ENCODE peak calls at places on chromosomes 13 and 19, in six cellular contexts. L, V, H, B, T and O are unnamed samples.

GRCh38 chr19:19460761-19461265 is 54.5 kb downstream of the TSSK6 start:
- DNase-seq in L (peak; percentile 49), V (peak; percentile 29), H (no peak), B (peak; percentile 62), T (no peak), O (no peak)

GRCh38 chr13:113448885-113449692 is 4.2 kb downstream of the ADPRHL1 start:
- DNase-seq in L (peak; percentile 67), V (peak; percentile 36), H (peak; percentile 80), B (peak; percentile 24), T (peak; percentile 74), O (peak; percentile 91)

GRCh38 chr19:45809643-45810159 is 5.4 kb downstream of the RSPH6A start:
- DNase-seq in L (peak; percentile 75), V (peak; percentile 74), H (no peak), B (no peak), T (peak; percentile 53), O (peak; percentile 12)

GRCh38 chr13:93522486-93522885 is 295.9 kb downstream of the GPC6 start:
- DNase-seq in L (peak; percentile 45), V (peak; percentile 26), H (no peak), B (no peak), T (no peak), O (no peak)

GRCh38 chr13:60931858-60932546 is 483.6 kb downstream of the PCDH20 start:
- DNase-seq in L (no peak), V (no peak), H (no peak), B (no peak), T (no peak), O (no peak)

GRCh38 chr13:51608857-51609406 is 24.7 kb downstream of the WDFY2 start:
- DNase-seq in L (no peak), V (no peak), H (no peak), B (no peak), T (no peak), O (no peak)

GRCh38 chr13:51957377-51958216 is 53.7 kb downstream of the ATP7B start:
- DNase-seq in L (no peak), V (no peak), H (no peak), B (no peak), T (peak; percentile 32), O (peak; percentile 55)

GRCh38 chr13:75927183-75927582 is 291.1 kb downstream of the LMO7 start:
- DNase-seq in L (no peak), V (no peak), H (no peak), B (no peak), T (no peak), O (no peak)

GRCh38 chr13:113151745-113152707 is 6.4 kb upstream of the PROZ start:
- DNase-seq in L (peak; percentile 71), V (peak; percentile 64), H (no peak), B (no peak), T (no peak), O (no peak)

GRCh38 chr19:6021878-6022569 is 44.1 kb upstream of the RANBP3 start:
- DNase-seq in L (peak; percentile 60), V (peak; percentile 88), H (peak; percentile 87), B (peak; percentile 66), T (peak; percentile 84), O (peak; percentile 27)

GRCh38 chr13:109971006-109971744 is 184.8 kb upstream of the IRS2 start:
- DNase-seq in L (peak; percentile 69), V (no peak), H (no peak), B (no peak), T (no peak), O (no peak)

GRCh38 chr13:28636677-28637317 is 22.1 kb upstream of the POMP start:
- DNase-seq in L (peak; percentile 74), V (peak; percentile 79), H (no peak), B (no peak), T (peak; percentile 41), O (no peak)

GRCh38 chr19:5615756-5616327 is 6.7 kb downstream of the SAFB2 start:
- DNase-seq in L (no peak), V (no peak), H (no peak), B (no peak), T (no peak), O (no peak)

GRCh38 chr13:87274209-87274819 is 396.9 kb upstream of the SLITRK5 start:
- DNase-seq in L (peak; percentile 30), V (peak; percentile 43), H (no peak), B (no peak), T (peak; percentile 3), O (no peak)

DNA sequence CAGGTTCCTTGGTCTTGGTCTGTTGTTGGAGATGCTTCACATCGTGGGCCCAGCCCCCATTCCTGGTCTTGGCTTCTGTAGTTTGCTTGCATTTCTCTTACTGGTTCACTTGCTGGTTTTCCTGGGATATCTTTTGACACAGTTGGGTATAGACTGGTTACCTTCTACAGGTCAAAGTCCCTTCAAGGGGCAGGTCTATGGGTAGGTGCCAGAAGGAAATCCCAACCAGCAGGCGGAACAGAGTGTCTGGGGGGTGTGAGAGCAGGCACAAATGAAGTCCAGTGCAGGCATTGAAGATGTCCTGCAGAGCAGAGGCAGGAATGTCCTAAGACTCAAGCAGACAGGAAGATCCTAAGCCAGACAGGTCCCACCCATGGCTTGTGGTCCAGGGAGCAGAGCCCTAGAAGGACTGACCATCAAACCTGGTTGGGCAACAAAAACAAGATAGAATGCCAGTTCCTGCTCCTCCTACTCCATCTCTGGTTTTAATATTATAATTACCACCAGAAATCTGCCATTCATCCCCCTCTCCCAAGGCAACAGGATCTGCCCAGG is 17.7 kb upstream of the WASF3 start:
- DNase-seq in L (no peak), V (no peak), H (no peak), B (no peak), T (no peak), O (no peak)
- H3K4me3 ChIP-seq in L (no peak overlapping the region), V (no peak overlapping the region), H (no peak overlapping the region), B (no peak overlapping the region), T (no peak overlapping the region), O (no peak overlapping the region)

DNA sequence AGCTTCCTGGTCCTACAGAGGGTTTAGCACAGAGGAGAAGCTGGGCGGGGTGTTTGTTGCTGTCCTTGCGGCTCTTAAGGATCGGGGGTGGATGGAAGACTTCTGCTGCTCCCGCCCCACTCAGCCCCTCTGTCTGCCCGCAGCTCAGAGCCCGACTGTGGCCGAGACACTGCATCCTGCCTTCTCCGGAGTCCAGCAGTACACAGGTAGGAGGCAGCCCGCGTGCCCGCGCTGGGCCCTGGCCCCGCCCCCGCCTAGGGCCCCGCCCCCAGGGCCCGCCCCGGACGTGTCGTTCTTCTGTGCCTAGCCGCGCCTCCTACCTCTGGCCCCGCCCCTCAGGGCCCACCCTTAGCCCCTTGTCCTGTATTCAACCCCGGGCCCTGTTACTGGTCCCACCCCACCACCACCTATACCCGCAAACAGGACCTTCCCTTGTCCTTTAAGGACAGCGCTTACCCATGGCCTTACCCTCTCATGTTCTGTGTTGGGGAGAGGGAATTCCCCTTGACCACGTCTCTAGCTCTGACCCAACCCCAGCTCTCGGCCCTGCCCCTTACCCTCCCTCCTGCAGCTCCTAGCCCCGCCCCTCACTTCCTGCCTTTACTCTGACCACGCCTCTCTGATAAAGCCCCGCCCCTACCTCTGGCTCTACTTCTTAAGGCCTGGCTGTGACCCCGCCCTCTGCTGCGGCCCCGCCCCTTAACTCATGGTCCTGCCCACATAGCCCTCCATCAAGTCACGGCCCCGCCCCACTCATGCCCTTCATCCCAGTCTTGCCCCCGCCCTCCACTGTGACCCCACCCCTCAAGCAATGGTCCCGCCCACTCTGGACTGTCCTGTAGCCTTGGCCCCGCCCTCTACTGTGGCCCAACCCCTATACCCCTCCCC is 60.5 kb downstream of the CELF5 start:
- DNase-seq in L (no peak), V (peak; percentile 49), H (peak; percentile 100), B (peak; percentile 60), T (peak; percentile 97), O (no peak)
- H3K4me3 ChIP-seq in L (no peak overlapping the region), V (no peak overlapping the region), H (peak overlapping the region; percentile 13), B (peak overlapping the region; percentile 39), T (peak overlapping the region; percentile 43), O (no peak overlapping the region)

GRCh38 chr19:35042056-35042730 is 672 bp downstream of the HPN start:
- DNase-seq in L (no peak), V (no peak), H (peak; percentile 56), B (no peak), T (no peak), O (no peak)

GRCh38 chr19:35041548-35042055 is at the start of gene HPN:
- DNase-seq in L (no peak), V (no peak), H (no peak), B (no peak), T (no peak), O (no peak)

GRCh38 chr19:35043906-35044305 is 2.4 kb downstream of the HPN start:
- DNase-seq in L (peak; percentile 5), V (no peak), H (peak; percentile 14), B (no peak), T (no peak), O (no peak)

GRCh38 chr19:35044317-35045117 is 3.0 kb downstream of the HPN start:
- DNase-seq in L (peak; percentile 45), V (peak; percentile 66), H (peak; percentile 50), B (peak; percentile 54), T (peak; percentile 77), O (no peak)

DNA sequence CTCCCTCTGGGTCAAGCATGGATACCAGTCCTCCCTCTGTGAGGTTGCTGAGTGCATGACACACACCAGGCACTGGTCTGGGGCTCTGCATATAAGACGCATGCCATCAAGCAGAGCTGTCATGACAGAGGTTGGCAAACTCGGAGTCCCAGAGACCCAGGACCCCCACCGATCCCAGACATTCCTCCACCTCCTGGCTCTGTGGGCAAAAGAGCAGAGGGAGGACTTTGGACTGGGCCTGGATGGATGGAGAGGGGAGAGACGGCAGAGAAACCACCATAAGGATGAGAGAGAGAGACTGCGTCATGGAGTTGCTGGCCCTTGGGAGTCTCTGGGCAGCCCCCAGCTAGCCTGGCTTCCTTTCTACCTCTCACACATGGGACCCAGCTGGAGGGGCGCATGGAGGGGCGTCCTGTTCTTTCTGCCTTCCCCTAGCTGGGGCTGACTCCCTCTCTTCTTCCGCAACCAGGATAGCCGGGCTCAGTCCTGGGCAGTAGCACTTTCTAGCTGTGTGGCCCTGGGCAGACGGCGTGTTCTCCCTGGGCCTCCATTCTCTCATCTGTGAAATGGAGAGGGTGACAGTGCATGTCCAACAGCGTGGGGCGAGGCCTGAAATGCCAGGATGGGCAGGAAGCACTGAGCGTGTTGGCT is 1.6 kb downstream of the HPN start:
- DNase-seq in L (no peak), V (no peak), H (no peak), B (no peak), T (no peak), O (no peak)
- H3K4me3 ChIP-seq in L (no peak overlapping the region), V (no peak overlapping the region), H (no peak overlapping the region), B (no peak overlapping the region), T (no peak overlapping the region), O (no peak overlapping the region)

GRCh38 chr19:54207908-54208783 is 7.5 kb downstream of the RPS9 start:
- DNase-seq in L (peak; percentile 58), V (peak; percentile 100), H (peak; percentile 82), B (no peak), T (peak; percentile 82), O (peak; percentile 72)
- H3K4me3 ChIP-seq in L (no peak overlapping the region), V (no peak overlapping the region), H (no peak overlapping the region), B (no peak overlapping the region), T (peak overlapping the region; percentile 3), O (no peak overlapping the region)